ENCODE peak calls at places on chromosomes 1 and 21, in seven cellular contexts. E is substantia nigra, X is NCI-H2171, A is GM13977, J is B cell, W is occipital lobe, N is cardiac muscle cell. Q is an unnamed sample.

GRCh38 chr1:37931148-37931492 is 15.7 kb downstream of the INPP5B start:
- DNase-seq in W (no peak), A (no peak), J (no peak), N (no peak), X (no peak), E (no peak), Q (no peak)

GRCh38 chr1:81693316-81693715 is 107.4 kb upstream of the ADGRL2 start:
- DNase-seq in A (no peak), J (no peak), X (no peak), W (no peak), E (no peak), N (no peak), Q (no peak)

GRCh38 chr1:205975387-205975998 is 27.7 kb downstream of the RAB7B start:
- DNase-seq in E (no peak), X (no peak), A (no peak), J (no peak), W (no peak), N (no peak), Q (no peak)

GRCh38 chr1:243415663-243416365 is 160.0 kb downstream of the SDCCAG8 start:
- DNase-seq in W (no peak), J (no peak), N (no peak), E (no peak), A (no peak), X (peak; percentile 90), Q (no peak)

GRCh38 chr1:67831850-67832513 is 1.3 kb downstream of the GNG12 start:
- DNase-seq in N (peak; percentile 49), W (no peak), J (peak; percentile 11), E (no peak), X (peak; percentile 42), A (peak; percentile 48), Q (no peak)

GRCh38 chr1:108200627-108201106 is 524 bp upstream of the SLC25A24 start:
- DNase-seq in N (peak; percentile 31), J (peak; percentile 62), E (peak; percentile 29), A (peak; percentile 61), W (peak; percentile 39), X (peak; percentile 36), Q (no peak)

GRCh38 chr1:41537257-41537656 is 52.8 kb upstream of the EDN2 start:
- DNase-seq in A (no peak), X (no peak), J (peak; percentile 49), N (no peak), E (no peak), W (no peak), Q (no peak)

GRCh38 chr1:17355898-17356297 is 16.1 kb upstream of the PADI6 start:
- DNase-seq in X (no peak), E (no peak), A (no peak), W (no peak), J (peak; percentile 19), N (no peak), Q (no peak)

GRCh38 chr21:26743524-26743923 is 101.7 kb downstream of the ADAMTS1 start:
- DNase-seq in J (no peak), X (no peak), N (peak; percentile 35), E (peak; percentile 1), A (no peak), W (peak; percentile 6), Q (no peak)

GRCh38 chr1:55696181-55696580 is 481.0 kb upstream of the USP24 start:
- DNase-seq in A (no peak), J (no peak), N (peak; percentile 15), W (no peak), E (no peak), X (no peak), Q (no peak)

GRCh38 chr1:101301446-101301845 is 64.6 kb downstream of the S1PR1 start:
- DNase-seq in W (no peak), A (no peak), E (no peak), J (no peak), N (no peak), X (no peak), Q (no peak)

GRCh38 chr1:188941986-188942385 is 1535.7 kb downstream of the BRINP3 start:
- DNase-seq in W (no peak), E (no peak), A (no peak), X (no peak), J (no peak), N (no peak), Q (no peak)

GRCh38 chr1:245260116-245260882 is 105.5 kb downstream of the KIF26B start:
- DNase-seq in X (no peak), N (no peak), J (no peak), W (no peak), A (no peak), E (no peak), Q (no peak)

GRCh38 chr1:234109840-234110239 is 205.4 kb downstream of the SLC35F3 start:
- DNase-seq in W (no peak), E (no peak), A (no peak), X (no peak), N (no peak), J (no peak), Q (no peak)

GRCh38 chr1:171258429-171258828 is 10.1 kb downstream of the FMO1 start:
- DNase-seq in A (no peak), X (no peak), J (no peak), E (no peak), N (no peak), W (no peak), Q (no peak)

GRCh38 chr1:234253732-234254131 is 119.5 kb upstream of the COA6 start:
- DNase-seq in N (no peak), E (no peak), J (no peak), A (no peak), W (no peak), X (no peak), Q (no peak)

GRCh38 chr1:240854367-240854766 is 242.4 kb upstream of the GREM2 start:
- DNase-seq in N (no peak), E (no peak), J (no peak), A (no peak), W (no peak), X (no peak), Q (no peak)

Q was measured in GM12878.